ENCODE peak calls at places on chromosomes 1 and 21, in ten cellular contexts. G is nephron progenitor cell; C is omental fat pad; N is CD4-positive, alpha-beta T cell; R is tibial nerve; Z is glutamatergic neuron; K is dorsolateral prefrontal cortex; O is AG09309; A is tibial artery; W is lower lobe of right lung. L is an unnamed sample.

GRCh38 chr21:44910229-44911065 is 10.3 kb downstream of the ITGB2 start:
- DNase-seq in G (no peak), C (no peak), N (no peak), R (no peak), Z (no peak), K (no peak), O (no peak), A (no peak), W (no peak), L (no peak)

GRCh38 chr1:30028939-30029338 is 694.4 kb downstream of the MATN1 start:
- DNase-seq in G (no peak), C (no peak), N (no peak), R (no peak), Z (no peak), K (no peak), O (no peak), A (no peak), W (no peak), L (no peak)

GRCh38 chr1:174795806-174796205 is 203.9 kb upstream of the CACYBP start:
- DNase-seq in G (no peak), C (no peak), N (no peak), R (no peak), Z (no peak), K (no peak), O (no peak), A (no peak), W (no peak), L (no peak)

GRCh38 chr1:212607206-212607923 is 1.2 kb upstream of the ATF3 start:
- DNase-seq in G (peak), C (no peak), N (no peak), R (peak), Z (peak), K (no peak), O (no peak), A (peak), W (peak), L (no peak)

GRCh38 chr1:99975569-99975968 is 5.8 kb downstream of the SLC35A3 start:
- DNase-seq in G (no peak), C (no peak), N (no peak), R (no peak), Z (no peak), K (no peak), O (no peak), A (no peak), W (no peak), L (no peak)

GRCh38 chr1:81867235-81867634 is 66.5 kb downstream of the ADGRL2 start:
- DNase-seq in G (no peak), C (no peak), N (no peak), R (no peak), Z (no peak), K (no peak), O (no peak), A (no peak), W (no peak), L (no peak)

GRCh38 chr1:102186541-102186940 is 189.8 kb upstream of the OLFM3 start:
- DNase-seq in G (no peak), C (no peak), N (no peak), R (no peak), Z (no peak), K (no peak), O (no peak), A (no peak), W (no peak), L (no peak)

GRCh38 chr21:42654913-42655796 is 1.7 kb downstream of the PDE9A start:
- DNase-seq in G (no peak), C (no peak), N (no peak), R (no peak), Z (no peak), K (no peak), O (no peak), A (no peak), W (no peak), L (no peak)

GRCh38 chr1:92446990-92447681 is 39.6 kb downstream of the GFI1 start:
- DNase-seq in G (no peak), C (no peak), N (no peak), R (no peak), Z (no peak), K (no peak), O (no peak), A (no peak), W (no peak), L (no peak)

GRCh38 chr21:16579538-16579937 is 849.8 kb downstream of the USP25 start:
- DNase-seq in G (no peak), C (no peak), N (no peak), R (no peak), Z (no peak), K (no peak), O (no peak), A (no peak), W (no peak), L (no peak)

DNA sequence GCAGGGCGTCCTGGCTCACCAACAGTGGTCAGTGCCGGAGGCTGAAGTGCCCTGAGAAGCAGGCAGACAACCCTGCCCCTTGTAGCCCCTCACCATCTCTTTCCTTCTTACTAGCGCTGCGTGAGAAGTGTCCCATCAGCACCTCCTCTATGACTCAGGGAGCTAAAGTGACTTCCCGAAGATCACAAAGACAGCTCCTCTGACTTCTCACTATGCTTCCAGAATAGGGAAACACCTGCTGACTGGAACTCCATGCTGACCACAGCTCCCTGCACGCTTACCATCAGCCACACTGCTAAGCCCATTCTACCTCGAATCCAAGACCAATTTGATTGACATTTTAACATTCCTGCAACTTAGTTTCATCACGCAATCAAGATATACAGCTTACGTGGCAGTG is 92.8 kb downstream of the JAK1 start:
- DNase-seq in G (no peak), C (no peak), N (no peak), R (no peak), Z (no peak), K (no peak), O (no peak), A (no peak), W (no peak), L (no peak)
- TF ChIP-seq CTCF in G (no peak), C (no peak), N (no peak), R (no peak), Z (no peak), K (no peak), O (no peak), A (no peak), W (no peak), L (no peak)

DNA sequence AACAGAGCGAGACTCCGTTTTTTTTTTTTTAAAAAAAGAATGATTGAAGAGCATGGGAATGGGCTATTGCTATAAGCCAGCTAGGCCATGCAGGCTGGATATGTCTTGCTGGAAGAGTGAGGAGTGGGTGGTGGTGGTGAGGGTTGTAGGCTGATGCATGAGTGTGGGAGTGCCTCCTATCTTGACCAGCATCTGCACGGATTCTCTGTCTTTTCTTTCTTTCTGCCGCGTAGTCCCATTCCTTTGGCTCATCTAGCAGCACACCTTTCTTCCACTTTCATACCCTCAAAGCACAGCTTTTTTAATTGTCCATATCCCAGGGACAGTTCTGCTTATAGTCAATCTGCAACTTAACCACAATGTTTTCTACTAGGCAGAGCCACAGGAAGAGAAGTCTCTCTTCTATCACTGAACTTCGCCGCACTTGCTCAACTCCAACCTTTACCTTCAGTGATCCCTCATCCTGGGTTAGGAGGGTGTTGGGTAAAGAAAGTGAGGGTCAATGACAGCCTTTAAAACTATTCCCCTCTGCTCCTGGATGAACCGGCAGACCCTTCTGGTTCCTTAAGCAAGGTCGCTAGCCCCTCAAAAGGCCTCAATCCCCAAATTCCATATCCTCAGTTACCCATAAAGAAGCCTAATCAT is 15.2 kb downstream of the ADCY10 start:
- DNase-seq in G (no peak), C (no peak), N (no peak), R (no peak), Z (no peak), K (no peak), O (no peak), A (no peak), W (no peak), L (no peak)
- TF ChIP-seq CTCF in G (no peak), C (no peak), N (no peak), R (no peak), Z (no peak), K (no peak), O (no peak), A (no peak), W (no peak), L (no peak)

DNA sequence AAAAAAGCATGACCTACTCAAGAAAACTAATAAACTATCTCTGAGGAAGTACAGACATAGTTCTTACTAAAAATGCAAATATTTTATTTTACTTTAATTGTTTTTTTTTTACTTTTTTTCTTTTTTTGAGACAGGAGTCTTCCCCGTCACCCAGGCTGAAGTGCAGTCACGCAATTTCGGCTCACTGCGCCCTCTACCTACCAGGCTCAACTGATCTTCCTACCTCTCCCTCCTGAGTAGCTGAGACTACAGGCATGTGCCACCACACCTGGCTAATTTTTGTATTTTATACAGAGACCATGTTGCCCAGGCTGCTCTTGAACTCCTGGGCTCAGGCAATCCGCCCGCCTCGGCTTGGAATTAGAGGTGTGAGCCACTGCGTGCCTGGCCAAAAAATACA is 1263.1 kb downstream of the KCNT2 start:
- DNase-seq in G (peak), C (no peak), N (no peak), R (no peak), Z (peak), K (no peak), O (no peak), A (no peak), W (peak), L (no peak)
- TF ChIP-seq CTCF in G (peak), C (no peak), N (no peak), R (no peak), Z (peak), K (no peak), O (no peak), A (no peak), W (no peak), L (no peak)

GRCh38 chr1:3827813-3828307 is 29.2 kb downstream of the CEP104 start:
- DNase-seq in G (no peak), C (no peak), N (no peak), R (no peak), Z (peak), K (peak), O (no peak), A (no peak), W (no peak), L (no peak)
- TF ChIP-seq CTCF in G (no peak), C (no peak), N (no peak), R (no peak), Z (no peak), K (peak), O (no peak), A (no peak), W (no peak), L (no peak)

DNA sequence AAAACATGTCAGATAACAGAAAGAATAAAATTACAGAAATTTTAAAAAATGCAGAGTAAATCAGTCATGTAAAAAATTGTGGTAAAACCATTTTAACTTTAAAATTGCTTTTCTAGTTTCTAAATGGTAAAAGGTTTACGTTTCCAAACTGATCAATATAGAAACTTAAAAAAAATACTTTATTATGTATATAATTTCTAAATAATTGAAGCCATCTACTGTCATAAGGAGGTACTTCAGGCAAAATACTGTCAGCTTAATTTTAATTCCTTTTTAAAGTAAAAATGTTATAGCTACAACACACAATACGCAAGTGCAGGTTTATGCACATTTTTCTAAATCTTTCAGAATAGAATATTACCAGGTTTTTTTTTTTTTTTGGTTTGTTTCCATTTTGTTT is 159.9 kb downstream of the HFM1 start:
- DNase-seq in G (no peak), C (no peak), N (no peak), R (no peak), Z (no peak), K (no peak), O (no peak), A (no peak), W (no peak), L (no peak)
- TF ChIP-seq CTCF in G (peak), C (no peak), N (no peak), R (no peak), Z (peak), K (no peak), O (no peak), A (no peak), W (no peak), L (no peak)

DNA sequence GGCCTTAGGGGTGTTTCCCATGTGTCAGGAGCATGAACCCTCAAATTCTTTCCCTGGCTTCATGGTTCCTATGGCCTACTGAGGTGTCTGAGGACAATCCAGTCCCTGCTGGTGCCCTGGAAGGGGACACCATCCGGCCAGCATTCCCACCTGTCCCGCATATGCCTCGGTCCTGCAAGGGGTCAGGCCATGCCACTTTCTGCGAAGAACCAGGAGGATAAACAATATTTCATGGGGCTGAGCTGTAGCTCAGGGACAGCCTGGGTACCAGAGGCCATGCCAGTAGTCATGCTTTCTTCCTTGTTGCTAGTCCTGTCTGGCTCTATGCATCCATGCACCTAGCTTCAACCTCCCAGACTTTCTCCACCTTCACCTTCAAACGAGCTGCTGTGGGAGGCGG is 123.6 kb downstream of the MRPS6 start:
- DNase-seq in G (no peak), C (no peak), N (no peak), R (no peak), Z (no peak), K (no peak), O (no peak), A (no peak), W (no peak), L (no peak)
- TF ChIP-seq CTCF in G (no peak), C (no peak), N (no peak), R (no peak), Z (no peak), K (no peak), O (no peak), A (no peak), W (no peak), L (no peak)

DNA sequence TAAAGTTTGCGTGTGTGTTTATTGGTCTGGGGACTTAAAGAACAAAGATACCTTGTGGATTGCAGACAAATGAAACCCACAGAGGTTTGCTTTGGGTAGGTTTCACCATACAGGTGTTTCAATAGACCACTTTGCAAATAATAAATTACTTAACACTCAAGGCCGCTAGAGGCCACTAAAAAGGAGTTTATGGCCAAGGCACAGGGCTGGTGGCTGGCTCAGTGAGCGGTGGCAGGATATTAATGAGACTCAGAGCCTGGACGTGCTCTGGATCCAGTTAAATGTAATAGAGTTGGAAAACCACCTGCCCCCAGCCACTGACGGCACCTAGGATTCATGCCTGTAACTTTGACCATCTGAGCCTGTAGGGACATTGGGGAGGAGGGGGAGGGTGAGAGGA is 44.5 kb downstream of the LRRC38 start:
- DNase-seq in G (no peak), C (no peak), N (no peak), R (peak), Z (no peak), K (no peak), O (no peak), A (no peak), W (no peak), L (no peak)
- TF ChIP-seq CTCF in G (no peak), C (no peak), N (no peak), R (no peak), Z (no peak), K (no peak), O (no peak), A (no peak), W (no peak), L (no peak)

DNA sequence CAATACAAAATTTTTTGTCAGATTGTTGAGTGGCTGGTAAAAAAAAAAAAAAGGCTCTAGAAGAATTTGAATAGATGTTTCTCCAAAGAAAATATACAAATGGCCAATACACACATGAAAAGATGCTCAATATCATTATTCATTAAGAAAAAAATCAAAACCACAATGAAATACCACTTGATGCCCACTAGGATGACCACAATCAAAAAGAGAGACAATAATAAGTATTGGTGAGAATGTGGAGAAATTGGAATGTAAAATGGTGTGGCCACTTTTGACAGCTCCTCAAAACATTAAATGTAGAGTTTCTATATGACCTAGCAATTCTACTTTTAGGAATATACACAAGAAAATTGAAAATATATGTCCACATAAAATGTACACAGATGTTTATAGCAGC is 100.0 kb downstream of the CLEC20A start:
- DNase-seq in G (no peak), C (no peak), N (no peak), R (no peak), Z (no peak), K (no peak), O (no peak), A (no peak), W (no peak), L (no peak)
- TF ChIP-seq CTCF in G (peak), C (no peak), N (no peak), R (no peak), Z (peak), K (no peak), O (no peak), A (no peak), W (no peak), L (no peak)

L was measured in AG09319.